ENCODE peak calls at places on chromosomes 4 and X, in four cellular contexts. One of them, this sample, is unnamed.
A peak's percentile ranks its signal among the peaks of the same experiment; 100 is the strongest.

GRCh38 chr4:6172093-6172926 is 28.0 kb downstream of the JAKMIP1 start:
- DNase-seq in GM12878: no peak
- DNase-seq in H1: no peak
- DNase-seq in HepG2: no peak
- DNase-seq in this sample: no peak

GRCh38 chr4:161595230-161595771 is 568.5 kb downstream of the FSTL5 start:
- DNase-seq in H1: no peak
- DNase-seq in HepG2: no peak
- DNase-seq in GM12878: no peak
- DNase-seq in this sample: no peak

GRCh38 chrX:10507876-10508275 is 112.5 kb downstream of the MID1 start:
- DNase-seq in HepG2: no peak
- DNase-seq in H1: no peak
- DNase-seq in GM12878: no peak
- DNase-seq in this sample: no peak

GRCh38 chr4:38162240-38162784 is 202.1 kb downstream of the PTTG2 start:
- DNase-seq in HepG2: peak; percentile 96
- DNase-seq in H1: no peak
- DNase-seq in GM12878: no peak
- DNase-seq in this sample: no peak

GRCh38 chrX:136176399-136176825 is 29.1 kb downstream of the FHL1 start:
- DNase-seq in GM12878: no peak
- DNase-seq in H1: no peak
- DNase-seq in HepG2: no peak
- DNase-seq in this sample: no peak

GRCh38 chr4:150561338-150561737 is 20.6 kb upstream of the MAB21L2 start:
- DNase-seq in GM12878: no peak
- DNase-seq in HepG2: no peak
- DNase-seq in H1: no peak
- DNase-seq in this sample: no peak

GRCh38 chr4:3189459-3189858 is 59.5 kb upstream of the MSANTD1 start:
- DNase-seq in GM12878: no peak
- DNase-seq in HepG2: no peak
- DNase-seq in H1: no peak
- DNase-seq in this sample: no peak

GRCh38 chrX:102712216-102712966 is at the start of gene GPRASP2:
- DNase-seq in GM12878: no peak
- DNase-seq in H1: no peak
- DNase-seq in HepG2: no peak
- DNase-seq in this sample: no peak

GRCh38 chrX:153900806-153901752 is 3.4 kb upstream of the AVPR2 start:
- DNase-seq in GM12878: peak; percentile 55
- DNase-seq in HepG2: no peak
- DNase-seq in H1: no peak
- DNase-seq in this sample: no peak

GRCh38 chr4:88137112-88137511 is 21.3 kb downstream of the ABCG2 start:
- DNase-seq in H1: no peak
- DNase-seq in HepG2: no peak
- DNase-seq in GM12878: no peak
- DNase-seq in this sample: no peak

GRCh38 chr4:14294611-14295010 is 667.1 kb upstream of the BOD1L1 start:
- DNase-seq in H1: no peak
- DNase-seq in HepG2: no peak
- DNase-seq in GM12878: no peak
- DNase-seq in this sample: no peak

GRCh38 chrX:68703369-68703768 is 55.9 kb downstream of the STARD8 start:
- DNase-seq in H1: no peak
- DNase-seq in GM12878: no peak
- DNase-seq in HepG2: no peak
- DNase-seq in this sample: no peak

GRCh38 chr4:6716958-6717655 is 1.1 kb downstream of the BLOC1S4 start:
- DNase-seq in H1: no peak
- DNase-seq in GM12878: no peak
- DNase-seq in HepG2: no peak
- DNase-seq in this sample: no peak

GRCh38 chr4:20305976-20306375 is 54.3 kb downstream of the SLIT2 start:
- DNase-seq in H1: no peak
- DNase-seq in HepG2: no peak
- DNase-seq in GM12878: no peak
- DNase-seq in this sample: no peak

GRCh38 chr4:147480891-147481576 is at the start of gene EDNRA:
- DNase-seq in HepG2: no peak
- DNase-seq in H1: no peak
- DNase-seq in GM12878: no peak
- DNase-seq in this sample: peak; percentile 6

GRCh38 chrX:17656035-17656418 is 81.3 kb upstream of the SCML1 start:
- DNase-seq in H1: no peak
- DNase-seq in HepG2: no peak
- DNase-seq in GM12878: no peak
- DNase-seq in this sample: no peak

GRCh38 chr4:10164877-10165283 is 48.3 kb upstream of the WDR1 start:
- DNase-seq in HepG2: peak; percentile 14
- DNase-seq in GM12878: no peak
- DNase-seq in H1: peak; percentile 15
- DNase-seq in this sample: peak; percentile 50

GRCh38 chr4:163273922-163274321 is 58.5 kb downstream of the NPY1R start:
- DNase-seq in GM12878: no peak
- DNase-seq in HepG2: no peak
- DNase-seq in H1: no peak
- DNase-seq in this sample: no peak

GRCh38 chr4:57110635-57111546 is 706 bp upstream of the IGFBP7 start:
- DNase-seq in H1: no peak
- DNase-seq in HepG2: no peak
- DNase-seq in GM12878: no peak
- DNase-seq in this sample: peak; percentile 38

GRCh38 chr4:80097395-80098177 is 24.6 kb upstream of the ANTXR2 start:
- DNase-seq in H1: no peak
- DNase-seq in GM12878: no peak
- DNase-seq in HepG2: no peak
- DNase-seq in this sample: no peak

GRCh38 chr4:98540803-98541202 is 117.6 kb downstream of the TSPAN5 start:
- DNase-seq in GM12878: no peak
- DNase-seq in H1: no peak
- DNase-seq in HepG2: no peak
- DNase-seq in this sample: no peak

GRCh38 chr4:101600287-101600686 is 190.2 kb upstream of the BANK1 start:
- DNase-seq in HepG2: no peak
- DNase-seq in H1: no peak
- DNase-seq in GM12878: no peak
- DNase-seq in this sample: no peak

GRCh38 chr4:155552180-155552579 is 114.5 kb upstream of the GUCY1A1 start:
- DNase-seq in H1: no peak
- DNase-seq in GM12878: no peak
- DNase-seq in HepG2: no peak
- DNase-seq in this sample: peak; percentile 15

DNA sequence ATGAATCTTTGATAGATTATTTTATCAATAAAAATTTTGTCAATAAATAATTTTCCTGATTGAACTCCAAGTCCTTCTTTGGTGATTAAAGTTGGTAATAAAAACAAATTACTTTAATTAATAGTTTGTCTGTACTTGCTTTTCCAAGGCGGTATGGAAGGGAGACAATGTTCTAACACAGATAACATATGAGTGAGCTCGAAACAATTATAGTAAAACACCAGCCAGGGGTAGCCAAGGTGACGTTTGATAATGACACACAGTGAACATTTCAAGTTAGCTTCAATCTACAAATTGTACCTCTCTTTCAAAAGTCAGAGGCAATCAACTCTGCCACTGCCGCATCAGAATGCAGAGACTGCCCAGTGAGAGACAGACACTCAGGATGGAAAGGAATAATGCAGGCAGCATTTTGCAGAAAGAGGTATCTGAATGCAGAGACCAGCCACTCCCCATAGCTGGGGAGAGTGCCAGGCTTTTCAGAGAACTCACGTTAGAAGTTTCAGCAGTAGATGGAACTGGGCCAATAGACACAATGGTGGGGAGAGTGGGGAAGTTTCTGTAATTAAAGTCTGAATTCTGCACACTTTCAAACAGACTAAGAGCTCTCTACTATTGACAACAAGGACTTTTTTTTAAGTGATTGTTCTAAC is 18.1 kb upstream of the ATOH1 start:
- DNase-seq in GM12878: no peak
- DNase-seq in HepG2: no peak
- DNase-seq in H1: no peak
- DNase-seq in this sample: no peak
- TF ChIP-seq SUZ12 in GM12878: no peak
- TF ChIP-seq SUZ12 in HepG2: no peak
- TF ChIP-seq SUZ12 in H1: no peak
- TF ChIP-seq SUZ12 in this sample: no peak

GRCh38 chr4:186758929-186759682 is 35.5 kb upstream of the FAT1 start:
- DNase-seq in GM12878: no peak
- DNase-seq in H1: no peak
- DNase-seq in HepG2: no peak
- DNase-seq in this sample: no peak
- H3K4me1 ChIP-seq in GM12878: no peaks in the 10 kb centered on the region
- H3K4me1 ChIP-seq in H1: no peaks in the 10 kb centered on the region
- H3K4me1 ChIP-seq in HepG2: peaks cover 70% of the 10 kb centered on the region
- H3K4me1 ChIP-seq in this sample: no peaks in the 10 kb centered on the region

DNA sequence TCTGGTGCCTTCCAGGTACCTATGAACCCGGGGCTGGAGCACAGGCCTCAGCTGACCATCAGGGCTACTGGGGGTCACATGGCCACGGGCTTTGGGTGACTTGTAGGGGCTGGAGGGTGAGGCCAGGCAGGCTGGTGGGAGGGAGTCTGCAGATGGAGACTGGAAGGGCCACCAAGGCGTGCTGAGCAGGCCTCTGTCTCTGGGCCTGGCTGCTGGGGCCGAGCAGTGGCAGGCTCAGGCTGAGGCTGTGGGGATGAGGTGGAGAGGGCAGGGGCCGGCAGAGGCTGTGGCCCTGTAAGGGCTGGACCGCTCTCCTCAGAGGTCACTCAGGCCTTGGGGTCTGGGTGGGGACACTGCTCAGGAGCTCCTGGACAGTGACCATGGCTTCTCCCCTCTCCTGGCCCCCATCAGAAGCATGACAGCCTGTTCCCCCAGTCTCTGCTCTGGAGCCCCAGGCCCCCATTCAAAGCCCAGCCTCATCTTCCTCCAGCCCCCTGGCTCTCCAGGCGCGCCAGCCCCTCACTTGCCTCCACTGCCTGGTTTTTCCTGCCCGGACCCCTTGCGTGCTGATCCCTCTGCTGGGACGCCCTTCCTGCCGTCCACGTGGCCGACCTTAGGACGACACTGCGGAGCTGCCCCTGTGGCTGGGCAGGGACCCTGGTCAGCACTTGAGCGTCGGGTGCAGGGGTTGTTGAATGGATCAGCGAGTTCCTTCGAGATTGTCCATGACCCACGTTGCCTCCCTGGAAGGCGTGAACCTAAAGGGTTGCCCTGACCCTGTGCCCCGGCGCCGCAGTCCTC is 11.1 kb upstream of the NAT8L start:
- DNase-seq in H1: no peak
- DNase-seq in HepG2: no peak
- DNase-seq in GM12878: no peak
- DNase-seq in this sample: no peak
- TF ChIP-seq ZNF274 in H1: no peak
- TF ChIP-seq ZNF274 in HepG2: no peak
- TF ChIP-seq ZNF274 in GM12878: no peak
- TF ChIP-seq ZNF274 in this sample: no peak

GRCh38 chr4:142285222-142285583 is 560.9 kb downstream of the INPP4B start:
- DNase-seq in HepG2: no peak
- DNase-seq in H1: no peak
- DNase-seq in GM12878: no peak
- DNase-seq in this sample: no peak

GRCh38 chr4:142278663-142279062 is 567.4 kb downstream of the INPP4B start:
- DNase-seq in GM12878: no peak
- DNase-seq in HepG2: no peak
- DNase-seq in H1: no peak
- DNase-seq in this sample: no peak

GRCh38 chr4:142281999-142282398 is 564.1 kb downstream of the INPP4B start:
- DNase-seq in H1: no peak
- DNase-seq in GM12878: no peak
- DNase-seq in HepG2: no peak
- DNase-seq in this sample: no peak

GRCh38 chr4:142284402-142285221 is 561.5 kb downstream of the INPP4B start:
- DNase-seq in H1: no peak
- DNase-seq in GM12878: no peak
- DNase-seq in HepG2: no peak
- DNase-seq in this sample: no peak

DNA sequence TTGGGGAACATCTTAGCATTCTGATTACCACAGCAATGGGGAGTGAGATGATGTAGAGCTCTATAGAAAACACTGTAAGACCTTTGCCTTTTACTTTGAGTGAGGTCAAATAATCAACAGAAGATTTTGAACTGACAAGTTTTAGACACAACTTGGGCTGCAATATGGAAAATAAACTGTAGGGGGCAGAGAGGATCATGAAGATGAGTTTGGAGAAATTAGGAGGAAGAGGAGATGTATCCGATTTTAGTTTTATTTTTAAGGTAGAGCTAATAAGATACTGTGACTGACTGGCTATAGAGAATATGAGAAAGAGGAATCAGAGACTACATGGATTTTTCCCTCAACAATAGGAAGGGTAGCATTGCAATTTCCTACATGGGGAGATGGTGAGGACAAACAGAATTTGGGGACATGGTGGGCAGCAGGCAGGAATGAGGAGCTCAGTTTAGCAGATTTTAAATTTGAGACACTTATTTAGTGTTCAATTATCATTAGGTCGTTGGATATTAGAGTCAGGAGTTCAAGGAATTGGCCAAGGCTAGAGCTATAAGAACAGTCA is 563.1 kb downstream of the INPP4B start:
- DNase-seq in H1: no peak
- DNase-seq in GM12878: no peak
- DNase-seq in HepG2: no peak
- DNase-seq in this sample: no peak
- TF ChIP-seq SUZ12 in H1: no peak
- TF ChIP-seq SUZ12 in GM12878: no peak
- TF ChIP-seq SUZ12 in HepG2: no peak
- TF ChIP-seq SUZ12 in this sample: no peak